ENCODE peak calls at places on chromosomes 7 and 10, in eight cellular contexts. One of them, this sample, is unnamed.

GRCh38 chr7:44587843-44588711 is 6.0 kb upstream of the TMED4 start:
- DNase-seq in B cell: no peak
- DNase-seq in GM12878: peak; percentile 53
- DNase-seq in HT1080: peak; percentile 71
- DNase-seq in NCI-H1930: no peak
- DNase-seq in AG08396: no peak
- DNase-seq in caudate nucleus: peak; percentile 10
- DNase-seq in progenitor cell of endocrine pancreas: no peak
- DNase-seq in this sample: peak; percentile 16

GRCh38 chr7:78090616-78091015 is 292.0 kb downstream of the PHTF2 start:
- DNase-seq in B cell: no peak
- DNase-seq in caudate nucleus: no peak
- DNase-seq in HT1080: no peak
- DNase-seq in progenitor cell of endocrine pancreas: no peak
- DNase-seq in AG08396: no peak
- DNase-seq in GM12878: no peak
- DNase-seq in NCI-H1930: no peak
- DNase-seq in this sample: no peak

GRCh38 chr7:80411621-80412020 is 100.2 kb downstream of the GNAT3 start:
- DNase-seq in B cell: no peak
- DNase-seq in caudate nucleus: no peak
- DNase-seq in AG08396: no peak
- DNase-seq in NCI-H1930: no peak
- DNase-seq in progenitor cell of endocrine pancreas: no peak
- DNase-seq in HT1080: no peak
- DNase-seq in GM12878: no peak
- DNase-seq in this sample: peak; percentile 8

GRCh38 chr7:44065431-44066110 is at the start of gene PGAM2:
- DNase-seq in AG08396: no peak
- DNase-seq in progenitor cell of endocrine pancreas: no peak
- DNase-seq in caudate nucleus: no peak
- DNase-seq in B cell: no peak
- DNase-seq in NCI-H1930: no peak
- DNase-seq in GM12878: no peak
- DNase-seq in HT1080: peak; percentile 29
- DNase-seq in this sample: no peak

GRCh38 chr7:131861620-131862346 is 305.4 kb upstream of the PODXL start:
- DNase-seq in B cell: no peak
- DNase-seq in NCI-H1930: no peak
- DNase-seq in caudate nucleus: no peak
- DNase-seq in progenitor cell of endocrine pancreas: no peak
- DNase-seq in GM12878: no peak
- DNase-seq in AG08396: no peak
- DNase-seq in HT1080: peak; percentile 90
- DNase-seq in this sample: peak; percentile 6

GRCh38 chr7:45511721-45512422 is 62.3 kb upstream of the ADCY1 start:
- DNase-seq in AG08396: no peak
- DNase-seq in HT1080: no peak
- DNase-seq in NCI-H1930: no peak
- DNase-seq in progenitor cell of endocrine pancreas: no peak
- DNase-seq in GM12878: no peak
- DNase-seq in B cell: no peak
- DNase-seq in caudate nucleus: no peak
- DNase-seq in this sample: no peak

GRCh38 chr7:46969303-46970130 is 612.4 kb downstream of the TNS3 start:
- DNase-seq in HT1080: no peak
- DNase-seq in caudate nucleus: no peak
- DNase-seq in NCI-H1930: no peak
- DNase-seq in B cell: no peak
- DNase-seq in GM12878: no peak
- DNase-seq in progenitor cell of endocrine pancreas: no peak
- DNase-seq in AG08396: no peak
- DNase-seq in this sample: peak; percentile 36

GRCh38 chr10:102621418-102622325 is 22.6 kb upstream of the TRIM8 start:
- DNase-seq in progenitor cell of endocrine pancreas: no peak
- DNase-seq in B cell: no peak
- DNase-seq in caudate nucleus: peak; percentile 32
- DNase-seq in HT1080: no peak
- DNase-seq in NCI-H1930: no peak
- DNase-seq in AG08396: no peak
- DNase-seq in GM12878: no peak
- DNase-seq in this sample: no peak

GRCh38 chr7:11636274-11636673 is 195.7 kb downstream of the THSD7A start:
- DNase-seq in B cell: no peak
- DNase-seq in caudate nucleus: no peak
- DNase-seq in NCI-H1930: no peak
- DNase-seq in GM12878: no peak
- DNase-seq in progenitor cell of endocrine pancreas: no peak
- DNase-seq in HT1080: no peak
- DNase-seq in AG08396: no peak
- DNase-seq in this sample: no peak

GRCh38 chr7:116598846-116599245 is 73.2 kb upstream of the MET start:
- DNase-seq in NCI-H1930: no peak
- DNase-seq in progenitor cell of endocrine pancreas: no peak
- DNase-seq in AG08396: no peak
- DNase-seq in HT1080: no peak
- DNase-seq in B cell: no peak
- DNase-seq in GM12878: no peak
- DNase-seq in caudate nucleus: no peak
- DNase-seq in this sample: no peak

GRCh38 chr7:133910761-133911160 is 216.4 kb upstream of the LRGUK start:
- DNase-seq in GM12878: no peak
- DNase-seq in progenitor cell of endocrine pancreas: no peak
- DNase-seq in HT1080: no peak
- DNase-seq in B cell: no peak
- DNase-seq in AG08396: no peak
- DNase-seq in NCI-H1930: no peak
- DNase-seq in caudate nucleus: no peak
- DNase-seq in this sample: no peak

GRCh38 chr10:106559442-106559841 is 605.1 kb downstream of the SORCS1 start:
- DNase-seq in HT1080: peak; percentile 17
- DNase-seq in caudate nucleus: no peak
- DNase-seq in AG08396: no peak
- DNase-seq in B cell: no peak
- DNase-seq in GM12878: no peak
- DNase-seq in progenitor cell of endocrine pancreas: no peak
- DNase-seq in NCI-H1930: no peak
- DNase-seq in this sample: peak; percentile 99

GRCh38 chr10:23448802-23449570 is 10.1 kb downstream of the OTUD1 start:
- DNase-seq in caudate nucleus: no peak
- DNase-seq in progenitor cell of endocrine pancreas: no peak
- DNase-seq in HT1080: no peak
- DNase-seq in B cell: peak; percentile 68
- DNase-seq in NCI-H1930: no peak
- DNase-seq in GM12878: peak; percentile 39
- DNase-seq in AG08396: no peak
- DNase-seq in this sample: no peak

GRCh38 chr7:73626814-73627213 is 2.5 kb upstream of the MLXIPL start:
- DNase-seq in AG08396: no peak
- DNase-seq in caudate nucleus: no peak
- DNase-seq in progenitor cell of endocrine pancreas: no peak
- DNase-seq in HT1080: no peak
- DNase-seq in B cell: no peak
- DNase-seq in GM12878: no peak
- DNase-seq in NCI-H1930: no peak
- DNase-seq in this sample: no peak

GRCh38 chr7:91089382-91089963 is 174.8 kb upstream of the FZD1 start:
- DNase-seq in NCI-H1930: no peak
- DNase-seq in B cell: no peak
- DNase-seq in HT1080: peak; percentile 35
- DNase-seq in progenitor cell of endocrine pancreas: no peak
- DNase-seq in AG08396: peak; percentile 16
- DNase-seq in GM12878: no peak
- DNase-seq in caudate nucleus: no peak
- DNase-seq in this sample: no peak

GRCh38 chr10:110818311-110819257 is 53.1 kb upstream of the PDCD4 start:
- DNase-seq in NCI-H1930: no peak
- DNase-seq in HT1080: no peak
- DNase-seq in GM12878: no peak
- DNase-seq in caudate nucleus: no peak
- DNase-seq in AG08396: no peak
- DNase-seq in B cell: no peak
- DNase-seq in progenitor cell of endocrine pancreas: no peak
- DNase-seq in this sample: no peak

GRCh38 chr10:70662362-70663220 is 9.7 kb upstream of the ADAMTS14 start:
- DNase-seq in caudate nucleus: no peak
- DNase-seq in B cell: no peak
- DNase-seq in HT1080: no peak
- DNase-seq in AG08396: peak; percentile 52
- DNase-seq in NCI-H1930: no peak
- DNase-seq in progenitor cell of endocrine pancreas: no peak
- DNase-seq in GM12878: no peak
- DNase-seq in this sample: no peak

GRCh38 chr10:18252086-18252485 is 111.9 kb downstream of the CACNB2 start:
- DNase-seq in GM12878: no peak
- DNase-seq in NCI-H1930: no peak
- DNase-seq in AG08396: no peak
- DNase-seq in progenitor cell of endocrine pancreas: no peak
- DNase-seq in caudate nucleus: no peak
- DNase-seq in HT1080: no peak
- DNase-seq in B cell: no peak
- DNase-seq in this sample: no peak